ENCODE peak calls at places on chromosomes 7 and 10, in four cellular contexts. K, R, H and Z are unnamed samples.

GRCh38 chr7:83579740-83580139 is 69.2 kb downstream of the SEMA3E start:
- DNase-seq in K (no peak), R (no peak), H (no peak), Z (no peak)

GRCh38 chr7:85065888-85066485 is 120.9 kb downstream of the SEMA3D start:
- DNase-seq in K (no peak), R (no peak), H (no peak), Z (no peak)

GRCh38 chr10:108307250-108307924 is 1142.9 kb upstream of the SORCS1 start:
- DNase-seq in K (no peak), R (no peak), H (no peak), Z (no peak)

GRCh38 chr10:7547825-7548224 is 118.9 kb downstream of the ITIH5 start:
- DNase-seq in K (no peak), R (no peak), H (no peak), Z (no peak)

GRCh38 chr10:88792656-88793055 is 9.9 kb upstream of the LIPM start:
- DNase-seq in K (no peak), R (peak; percentile 33), H (no peak), Z (no peak)

GRCh38 chr10:70928140-70928539 is 39.8 kb upstream of the PCBD1 start:
- DNase-seq in K (no peak), R (no peak), H (no peak), Z (no peak)

GRCh38 chr10:16891375-16892313 is 74.4 kb upstream of the RSU1 start:
- DNase-seq in K (peak; percentile 84), R (peak; percentile 53), H (no peak), Z (no peak)

GRCh38 chr7:91913612-91914011 is 27.1 kb upstream of the AKAP9 start:
- DNase-seq in K (no peak), R (no peak), H (no peak), Z (no peak)

GRCh38 chr7:5408777-5409176 is 14.9 kb downstream of the TNRC18 start:
- DNase-seq in K (no peak), R (no peak), H (no peak), Z (no peak)

GRCh38 chr7:66321283-66321682 is 116.1 kb downstream of the TPST1 start:
- DNase-seq in K (no peak), R (no peak), H (no peak), Z (no peak)

GRCh38 chr10:97718659-97719142 is 5.2 kb downstream of the MARVELD1 start:
- DNase-seq in K (peak; percentile 89), R (no peak), H (peak; percentile 71), Z (no peak)

GRCh38 chr10:98030991-98031431 is 590 bp upstream of the CRTAC1 start:
- DNase-seq in K (no peak), R (no peak), H (no peak), Z (no peak)

GRCh38 chr7:6279341-6279740 is 6.9 kb upstream of the CYTH3 start:
- DNase-seq in K (no peak), R (no peak), H (no peak), Z (no peak)

GRCh38 chr7:157952841-157953645 is 616.2 kb downstream of the DNAJB6 start:
- DNase-seq in K (no peak), R (no peak), H (no peak), Z (no peak)

GRCh38 chr10:35133586-35133985 is 6.9 kb downstream of the CREM start:
- DNase-seq in K (no peak), R (no peak), H (no peak), Z (no peak)

GRCh38 chr7:123271231-123271630 is 71.5 kb upstream of the SLC13A1 start:
- DNase-seq in K (no peak), R (no peak), H (no peak), Z (no peak)

GRCh38 chr7:94338921-94339371 is 55.7 kb upstream of the COL1A2 start:
- DNase-seq in K (no peak), R (no peak), H (no peak), Z (no peak)

GRCh38 chr7:77993823-77994222 is 195.2 kb downstream of the PHTF2 start:
- DNase-seq in K (no peak), R (no peak), H (no peak), Z (no peak)

GRCh38 chr10:11150255-11150731 is 132.6 kb downstream of the CELF2 start:
- DNase-seq in K (no peak), R (no peak), H (no peak), Z (no peak)

GRCh38 chr7:23093546-23093945 is 12.0 kb upstream of the KLHL7 start:
- DNase-seq in K (no peak), R (no peak), H (no peak), Z (no peak)

GRCh38 chr7:155009570-155010157 is 6.7 kb upstream of the PAXIP1 start:
- DNase-seq in K (no peak), R (no peak), H (no peak), Z (no peak)

GRCh38 chr7:127699853-127700252 is 47.9 kb downstream of the SND1 start:
- DNase-seq in K (no peak), R (no peak), H (no peak), Z (no peak)

DNA sequence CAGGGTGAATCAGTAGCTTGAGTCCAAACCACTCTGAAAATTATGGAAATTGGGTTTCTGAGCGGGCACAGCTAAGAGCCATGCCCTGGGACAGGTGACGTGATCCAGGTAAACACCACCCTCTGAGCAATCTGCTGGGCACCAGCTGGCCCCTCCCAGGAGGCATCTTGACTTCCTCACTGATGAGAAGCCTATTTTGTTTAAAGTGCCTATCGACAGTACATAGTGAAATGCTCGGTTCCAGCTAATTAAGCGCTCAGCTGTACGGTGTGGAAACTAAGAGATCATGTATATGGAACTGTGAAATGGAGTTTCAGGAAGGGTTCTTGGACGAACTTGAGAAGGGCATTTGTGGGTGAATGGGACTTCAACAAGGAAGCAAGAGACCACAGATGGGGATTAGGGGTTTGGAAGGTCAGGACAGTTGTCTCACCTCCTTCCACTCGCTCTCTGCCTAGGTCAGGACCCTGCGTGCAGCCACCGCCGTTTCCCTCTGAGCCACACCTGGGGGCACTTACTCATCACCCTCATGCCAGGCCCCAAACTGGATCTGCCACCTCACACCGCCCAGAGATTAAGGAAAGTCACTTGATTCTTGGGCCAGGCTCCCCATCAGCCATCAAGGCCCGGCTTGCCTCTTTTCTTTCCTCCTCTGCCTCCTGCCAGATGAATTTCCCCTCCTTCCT is 3.2 kb downstream of the ITPRIP start:
- DNase-seq in K (peak; percentile 58), R (no peak), H (peak; percentile 17), Z (no peak)
- H3K4me3 ChIP-seq in K (peak overlapping the region; percentile 72), R (no peak overlapping the region), H (no peak overlapping the region), Z (peak overlapping the region; percentile 77)

GRCh38 chr10:93015722-93016121 is 44.9 kb upstream of the CYP26C1 start:
- DNase-seq in K (no peak), R (no peak), H (no peak), Z (no peak)
- TF ChIP-seq POLR2A in K (no peak), R (no peak), H (no peak), Z (no peak)

GRCh38 chr7:101169838-101170531 is 4.6 kb upstream of the VGF start:
- DNase-seq in K (peak; percentile 85), R (peak; percentile 72), H (peak; percentile 69), Z (no peak)
- H3K4me3 ChIP-seq in K (no peak overlapping the region), R (no peak overlapping the region), H (no peak overlapping the region), Z (no peak overlapping the region)

GRCh38 chr10:1734288-1734687 is 3.0 kb downstream of the ADARB2 start:
- DNase-seq in K (no peak), R (no peak), H (no peak), Z (peak; percentile 55)
- TF ChIP-seq POLR2A in K (no peak), R (no peak), H (no peak), Z (no peak)

DNA sequence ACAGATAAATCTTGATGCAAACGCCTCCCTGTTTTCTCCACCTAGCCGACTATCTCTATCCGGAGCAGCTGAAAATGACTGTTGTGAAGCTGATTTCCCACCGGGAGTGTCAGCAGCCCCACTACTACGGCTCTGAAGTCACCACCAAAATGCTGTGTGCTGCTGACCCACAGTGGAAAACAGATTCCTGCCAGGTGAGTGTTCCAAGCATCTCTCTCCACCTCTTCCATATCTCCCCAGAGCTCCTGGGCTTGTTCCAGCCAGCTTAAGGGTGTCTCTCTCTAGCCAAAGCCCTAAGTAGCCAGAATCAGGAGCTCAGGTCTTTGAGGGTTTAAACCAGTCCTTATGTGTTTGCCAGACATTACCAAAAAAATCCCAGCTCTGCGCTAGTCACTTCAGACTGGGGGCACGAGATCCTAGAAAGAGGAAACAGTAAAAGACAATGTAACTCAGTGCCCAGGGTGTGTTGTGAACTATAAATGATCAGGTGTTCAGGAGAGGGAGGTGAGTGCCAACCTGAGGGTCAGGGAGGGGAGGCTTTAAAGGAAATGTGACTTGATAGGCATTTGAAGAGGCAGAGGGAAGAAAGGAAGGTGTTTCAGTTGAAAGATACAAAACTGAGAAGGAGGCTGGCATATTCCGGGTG is 4.4 kb downstream of the PLAU start:
- DNase-seq in K (no peak), R (no peak), H (no peak), Z (no peak)
- H3K4me3 ChIP-seq in K (no peak overlapping the region), R (no peak overlapping the region), H (no peak overlapping the region), Z (no peak overlapping the region)